ENCODE peak calls at places on chromosomes 6 and 20, in six cellular contexts. F is NCI-H1105; I is epithelial cell of prostate; T is nucleus accumbens; N is GOT3; J is activated gamma-delta T cell treated with anti-CD3 and anti-CD28 coated beads, Interleukin-2, amount 50 U/mL, for 16 hours. S is an unnamed sample.

GRCh38 chr6:130520235-130520634 is 154.4 kb downstream of the TMEM200A start:
- DNase-seq in N (no peak), J (no peak), I (no peak), F (no peak), T (no peak), S (no peak)

GRCh38 chr6:21357262-21357661 is 236.3 kb upstream of the SOX4 start:
- DNase-seq in T (no peak), N (no peak), J (no peak), I (no peak), F (no peak), S (no peak)

GRCh38 chr20:1474325-1474724 is 7.7 kb upstream of the NSFL1C start:
- DNase-seq in J (no peak), I (no peak), N (no peak), F (no peak), T (no peak), S (no peak)

GRCh38 chr6:30163090-30163917 is at the start of gene TRIM15:
- DNase-seq in I (no peak), T (no peak), J (no peak), N (no peak), F (no peak), S (no peak)

GRCh38 chr6:151070666-151071065 is 169.1 kb upstream of the AKAP12 start:
- DNase-seq in F (no peak), N (no peak), T (no peak), I (no peak), J (no peak), S (no peak)

GRCh38 chr20:50895111-50895830 is 36.0 kb downstream of the ADNP start:
- DNase-seq in T (no peak), N (no peak), J (no peak), I (no peak), F (no peak), S (no peak)

GRCh38 chr6:90039911-90040310 is 145.6 kb downstream of the GJA10 start:
- DNase-seq in I (no peak), F (no peak), J (no peak), N (no peak), T (no peak), S (no peak)

GRCh38 chr20:33859157-33859695 is 48.1 kb downstream of the CHMP4B start:
- DNase-seq in J (no peak), T (no peak), I (no peak), N (no peak), F (no peak), S (no peak)

GRCh38 chr20:61387204-61387958 is 135.3 kb downstream of the CDH4 start:
- DNase-seq in I (peak; percentile 51), T (peak; percentile 45), J (no peak), F (peak; percentile 34), N (no peak), S (no peak)

GRCh38 chr6:161954699-161955276 is 680.9 kb upstream of the AGPAT4 start:
- DNase-seq in J (no peak), N (no peak), F (no peak), T (no peak), I (no peak), S (no peak)

GRCh38 chr6:107823047-107823557 is 1.0 kb downstream of the SCML4 start:
- DNase-seq in N (no peak), J (peak; percentile 33), F (no peak), I (no peak), T (no peak), S (no peak)

GRCh38 chr6:37695857-37696219 is 1.8 kb downstream of the MDGA1 start:
- DNase-seq in N (no peak), T (no peak), J (no peak), I (no peak), F (no peak), S (no peak)

GRCh38 chr20:18548465-18548864 is 18.8 kb upstream of the SMIM26 start:
- DNase-seq in T (no peak), I (no peak), F (no peak), N (no peak), J (no peak), S (no peak)

GRCh38 chr6:10391799-10392198 is 23.1 kb downstream of the TFAP2A start:
- DNase-seq in J (no peak), N (no peak), I (no peak), F (no peak), T (no peak), S (no peak)

GRCh38 chr20:41095110-41095969 is 42.0 kb upstream of the PLCG1 start:
- DNase-seq in F (peak; percentile 61), N (no peak), T (peak; percentile 5), I (no peak), J (peak; percentile 38), S (peak; percentile 11)

GRCh38 chr6:158818580-158819212 is 472 bp downstream of the EZR start:
- DNase-seq in I (no peak), N (peak; percentile 37), F (peak; percentile 61), J (peak; percentile 49), T (peak; percentile 45), S (no peak)

GRCh38 chr6:160979063-160979708 is 12.4 kb upstream of the MAP3K4 start:
- DNase-seq in T (no peak), F (no peak), N (no peak), I (no peak), J (no peak), S (no peak)

GRCh38 chr6:42292002-42292735 is 74.5 kb upstream of the MRPS10 start:
- DNase-seq in T (no peak), F (no peak), N (no peak), I (peak; percentile 66), J (peak; percentile 25), S (no peak)

GRCh38 chr6:81204741-81205140 is 547.7 kb downstream of the TENT5A start:
- DNase-seq in F (no peak), N (no peak), I (no peak), T (no peak), J (no peak), S (no peak)

GRCh38 chr6:130115036-130115435 is 96.7 kb downstream of the L3MBTL3 start:
- DNase-seq in J (no peak), I (no peak), T (no peak), N (no peak), F (no peak), S (no peak)

GRCh38 chr6:143160008-143160407 is 99.3 kb downstream of the AIG1 start:
- DNase-seq in N (no peak), I (no peak), J (no peak), F (no peak), T (no peak), S (no peak)

GRCh38 chr6:66336171-66336570 is 629.1 kb upstream of the EYS start:
- DNase-seq in N (no peak), I (no peak), J (no peak), T (no peak), F (no peak), S (no peak)

GRCh38 chr20:31341470-31341869 is 26.9 kb upstream of the DEFB118 start:
- DNase-seq in N (no peak), J (no peak), I (no peak), T (no peak), F (no peak), S (no peak)

GRCh38 chr6:153511896-153512496 is 380.9 kb upstream of the RGS17 start:
- DNase-seq in N (no peak), J (no peak), T (no peak), I (no peak), F (peak; percentile 7), S (no peak)

GRCh38 chr6:139262519-139263300 is 29.1 kb downstream of the TXLNB start:
- DNase-seq in N (no peak), T (no peak), F (no peak), I (peak; percentile 51), J (no peak), S (no peak)

GRCh38 chr20:8431538-8432434 is 299.7 kb downstream of the PLCB1 start:
- DNase-seq in T (no peak), J (no peak), N (no peak), I (no peak), F (peak; percentile 94), S (peak; percentile 97)

GRCh38 chr6:61711849-61712248 is 574.2 kb downstream of the KHDRBS2 start:
- DNase-seq in I (no peak), F (no peak), T (no peak), J (no peak), N (no peak), S (no peak)

GRCh38 chr6:118710616-118711015 is 59.2 kb upstream of the CEP85L start:
- DNase-seq in T (no peak), N (no peak), I (no peak), F (no peak), J (no peak), S (no peak)

GRCh38 chr20:23132293-23132929 is 46.3 kb upstream of the CD93 start:
- DNase-seq in J (no peak), T (no peak), I (no peak), N (no peak), F (no peak), S (no peak)

GRCh38 chr6:169240125-169240524 is 13.5 kb downstream of the THBS2 start:
- DNase-seq in J (no peak), I (no peak), N (no peak), T (no peak), F (no peak), S (no peak)

GRCh38 chr6:51768087-51768486 is 319.3 kb downstream of the PKHD1 start:
- DNase-seq in I (no peak), F (no peak), T (no peak), J (no peak), N (no peak), S (no peak)

GRCh38 chr20:62918830-62919229 is 7.5 kb downstream of the DIDO1 start:
- DNase-seq in I (no peak), N (no peak), J (no peak), F (no peak), T (no peak), S (no peak)

GRCh38 chr6:113352029-113352801 is 504.9 kb upstream of the MARCKS start:
- DNase-seq in J (no peak), I (peak; percentile 44), N (no peak), T (no peak), F (no peak), S (no peak)

GRCh38 chr6:158630944-158631616 is 13.5 kb downstream of the DYNLT1 start:
- DNase-seq in I (no peak), T (no peak), J (no peak), N (no peak), F (no peak), S (no peak)